ENCODE peak calls at places on chromosomes 1 and 21, in six cellular contexts. One of them, this sample, is unnamed.

GRCh38 chr1:213201380-213202155 is 150.5 kb downstream of the RPS6KC1 start:
- DNase-seq in GM23248: peak; percentile 29
- DNase-seq in fibroblast of lung: peak; percentile 92
- DNase-seq in neuronal stem cell: no peak
- DNase-seq in neural progenitor cell: no peak
- DNase-seq in Karpas-422: no peak
- DNase-seq in this sample: no peak

GRCh38 chr1:181002582-181003172 is 20.0 kb downstream of the STX6 start:
- DNase-seq in GM23248: no peak
- DNase-seq in fibroblast of lung: no peak
- DNase-seq in neuronal stem cell: no peak
- DNase-seq in neural progenitor cell: no peak
- DNase-seq in Karpas-422: no peak
- DNase-seq in this sample: no peak

GRCh38 chr1:79193211-79194079 is 186.9 kb upstream of the ADGRL4 start:
- DNase-seq in GM23248: peak; percentile 81
- DNase-seq in fibroblast of lung: peak; percentile 79
- DNase-seq in neuronal stem cell: peak; percentile 9
- DNase-seq in neural progenitor cell: peak; percentile 8
- DNase-seq in Karpas-422: no peak
- DNase-seq in this sample: peak; percentile 42

GRCh38 chr1:63861055-63861691 is 87.4 kb downstream of the ROR1 start:
- DNase-seq in GM23248: peak; percentile 10
- DNase-seq in fibroblast of lung: no peak
- DNase-seq in neuronal stem cell: no peak
- DNase-seq in neural progenitor cell: no peak
- DNase-seq in Karpas-422: no peak
- DNase-seq in this sample: no peak

GRCh38 chr1:16145030-16145987 is 10.6 kb downstream of the EPHA2 start:
- DNase-seq in GM23248: peak; percentile 98
- DNase-seq in fibroblast of lung: peak; percentile 84
- DNase-seq in neuronal stem cell: no peak
- DNase-seq in neural progenitor cell: peak; percentile 69
- DNase-seq in Karpas-422: no peak
- DNase-seq in this sample: peak; percentile 72

GRCh38 chr1:219416598-219417238 is 196.2 kb downstream of the ZC3H11B start:
- DNase-seq in GM23248: peak; percentile 60
- DNase-seq in fibroblast of lung: peak; percentile 64
- DNase-seq in neuronal stem cell: peak; percentile 27
- DNase-seq in neural progenitor cell: peak; percentile 58
- DNase-seq in Karpas-422: peak; percentile 83
- DNase-seq in this sample: peak; percentile 13

GRCh38 chr21:38806942-38807284 is 1.2 kb downstream of the ETS2 start:
- DNase-seq in GM23248: peak; percentile 76
- DNase-seq in fibroblast of lung: no peak
- DNase-seq in neuronal stem cell: no peak
- DNase-seq in neural progenitor cell: no peak
- DNase-seq in Karpas-422: no peak
- DNase-seq in this sample: no peak

GRCh38 chr1:215004121-215004837 is 78.3 kb upstream of the KCNK2 start:
- DNase-seq in GM23248: no peak
- DNase-seq in fibroblast of lung: peak; percentile 18
- DNase-seq in neuronal stem cell: no peak
- DNase-seq in neural progenitor cell: no peak
- DNase-seq in Karpas-422: no peak
- DNase-seq in this sample: no peak

GRCh38 chr21:45330075-45330781 is 42.5 kb upstream of the POFUT2 start:
- DNase-seq in GM23248: peak; percentile 88
- DNase-seq in fibroblast of lung: peak; percentile 87
- DNase-seq in neuronal stem cell: no peak
- DNase-seq in neural progenitor cell: no peak
- DNase-seq in Karpas-422: no peak
- DNase-seq in this sample: peak; percentile 58

GRCh38 chr21:38170705-38171682 is 85.8 kb upstream of the KCNJ15 start:
- DNase-seq in GM23248: peak; percentile 39
- DNase-seq in fibroblast of lung: peak; percentile 10
- DNase-seq in neuronal stem cell: no peak
- DNase-seq in neural progenitor cell: no peak
- DNase-seq in Karpas-422: no peak
- DNase-seq in this sample: no peak

GRCh38 chr1:13762642-13763041 is 62.7 kb downstream of the PRDM2 start:
- DNase-seq in GM23248: no peak
- DNase-seq in fibroblast of lung: no peak
- DNase-seq in neuronal stem cell: no peak
- DNase-seq in neural progenitor cell: peak; percentile 7
- DNase-seq in Karpas-422: no peak
- DNase-seq in this sample: no peak

GRCh38 chr1:2107586-2108212 is 57.5 kb downstream of the PRKCZ start:
- DNase-seq in GM23248: no peak
- DNase-seq in fibroblast of lung: no peak
- DNase-seq in neuronal stem cell: no peak
- DNase-seq in neural progenitor cell: no peak
- DNase-seq in Karpas-422: no peak
- DNase-seq in this sample: no peak

GRCh38 chr1:30923597-30923996 is 15.0 kb upstream of the SDC3 start:
- DNase-seq in GM23248: peak; percentile 27
- DNase-seq in fibroblast of lung: no peak
- DNase-seq in neuronal stem cell: no peak
- DNase-seq in neural progenitor cell: no peak
- DNase-seq in Karpas-422: no peak
- DNase-seq in this sample: no peak

GRCh38 chr1:213738658-213739057 is 249.1 kb upstream of the PROX1 start:
- DNase-seq in GM23248: no peak
- DNase-seq in fibroblast of lung: no peak
- DNase-seq in neuronal stem cell: no peak
- DNase-seq in neural progenitor cell: no peak
- DNase-seq in Karpas-422: no peak
- DNase-seq in this sample: no peak

GRCh38 chr1:24688621-24689195 is 45.6 kb downstream of the SRRM1 start:
- DNase-seq in GM23248: peak; percentile 87
- DNase-seq in fibroblast of lung: peak; percentile 68
- DNase-seq in neuronal stem cell: peak; percentile 70
- DNase-seq in neural progenitor cell: peak; percentile 83
- DNase-seq in Karpas-422: peak; percentile 87
- DNase-seq in this sample: peak; percentile 63

GRCh38 chr1:110118636-110119396 is 6.6 kb downstream of the UBL4B start:
- DNase-seq in GM23248: peak; percentile 77
- DNase-seq in fibroblast of lung: no peak
- DNase-seq in neuronal stem cell: no peak
- DNase-seq in neural progenitor cell: no peak
- DNase-seq in Karpas-422: no peak
- DNase-seq in this sample: no peak

GRCh38 chr1:204294371-204294770 is 65.4 kb downstream of the PLEKHA6 start:
- DNase-seq in GM23248: peak; percentile 94
- DNase-seq in fibroblast of lung: peak; percentile 96
- DNase-seq in neuronal stem cell: no peak
- DNase-seq in neural progenitor cell: no peak
- DNase-seq in Karpas-422: no peak
- DNase-seq in this sample: no peak

GRCh38 chr1:208557046-208557445 is 312.9 kb upstream of the PLXNA2 start:
- DNase-seq in GM23248: no peak
- DNase-seq in fibroblast of lung: no peak
- DNase-seq in neuronal stem cell: no peak
- DNase-seq in neural progenitor cell: no peak
- DNase-seq in Karpas-422: no peak
- DNase-seq in this sample: no peak

GRCh38 chr21:45102391-45102932 is 28.1 kb downstream of the ADARB1 start:
- DNase-seq in GM23248: peak; percentile 80
- DNase-seq in fibroblast of lung: peak; percentile 27
- DNase-seq in neuronal stem cell: no peak
- DNase-seq in neural progenitor cell: no peak
- DNase-seq in Karpas-422: peak; percentile 50
- DNase-seq in this sample: no peak

DNA sequence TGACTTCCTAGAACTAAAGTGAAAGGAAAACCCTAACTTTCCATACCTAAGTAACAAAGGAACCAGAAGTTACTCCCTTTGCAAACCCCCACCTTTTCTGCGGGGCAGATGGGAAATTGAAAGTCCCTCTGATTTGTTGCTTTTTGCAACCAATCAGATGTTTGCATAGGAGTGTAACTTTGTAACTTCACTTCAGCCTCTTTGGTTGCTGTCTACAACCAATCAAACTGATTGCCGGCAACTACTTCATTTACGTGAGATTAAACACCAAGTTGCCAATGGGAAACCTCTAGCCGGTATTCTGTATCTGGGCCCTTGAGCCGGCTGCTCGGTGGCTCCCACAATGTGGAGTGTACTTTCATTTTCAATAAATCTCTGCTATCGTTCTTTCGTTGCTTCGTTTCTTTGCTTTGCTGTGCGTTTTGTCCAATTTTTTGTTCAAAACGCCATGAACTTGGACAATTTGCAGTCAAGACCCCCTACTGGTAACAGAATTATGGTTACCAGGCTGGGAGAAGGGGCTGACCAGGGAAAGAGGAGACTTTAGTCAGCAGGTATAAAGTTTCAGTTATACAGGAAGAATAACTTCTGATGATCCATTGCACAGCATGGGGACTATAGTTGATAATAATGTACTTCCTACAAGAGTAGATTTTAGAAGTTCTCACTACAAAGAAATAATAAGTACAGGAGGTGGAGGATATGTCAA is 69.2 kb upstream of the RGS2 start:
- DNase-seq in GM23248: no peak
- DNase-seq in fibroblast of lung: no peak
- DNase-seq in neuronal stem cell: no peak
- DNase-seq in neural progenitor cell: no peak
- DNase-seq in Karpas-422: no peak
- DNase-seq in this sample: no peak
- H3K4me2 ChIP-seq in GM23248: no peak overlapping the region
- H3K4me2 ChIP-seq in fibroblast of lung: no peak overlapping the region
- H3K4me2 ChIP-seq in neuronal stem cell: no peak overlapping the region
- H3K4me2 ChIP-seq in neural progenitor cell: no peak overlapping the region
- H3K4me2 ChIP-seq in Karpas-422: no peak overlapping the region
- H3K4me2 ChIP-seq in this sample: no peak overlapping the region

DNA sequence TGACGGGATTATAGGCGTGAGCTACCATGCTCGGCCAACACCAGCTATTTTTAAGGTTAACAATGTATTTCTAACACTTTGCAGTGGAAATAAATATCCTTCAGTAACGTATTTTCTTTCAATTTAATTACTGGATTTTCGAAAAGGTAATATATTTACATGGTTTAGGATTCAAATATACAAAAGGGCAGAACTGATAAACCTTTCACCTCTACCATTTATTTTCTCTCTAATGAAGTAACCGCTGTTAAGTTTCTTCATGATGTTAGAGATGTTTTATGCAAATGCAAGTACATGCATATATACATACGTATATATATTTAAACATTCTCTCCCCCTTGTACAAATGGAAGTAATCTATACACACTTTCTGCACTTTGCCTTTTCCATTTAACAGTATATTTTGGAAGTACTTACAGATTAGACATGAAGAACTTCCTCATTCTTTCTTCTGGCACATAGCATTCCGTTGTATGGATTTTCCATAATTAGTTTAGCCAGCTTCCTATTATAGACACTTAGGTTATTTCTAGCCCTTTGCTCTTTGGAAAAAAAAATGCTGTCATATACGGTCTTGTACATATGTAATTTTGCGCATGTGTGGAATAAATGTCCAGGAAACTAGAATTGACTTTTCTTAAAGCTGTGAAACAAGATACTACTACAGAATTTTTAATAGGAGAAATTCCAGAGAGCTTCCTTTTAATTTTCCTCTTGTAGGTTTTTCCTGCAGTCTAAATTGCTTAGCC is 14.9 kb upstream of the HJV start:
- DNase-seq in GM23248: peak; percentile 81
- DNase-seq in fibroblast of lung: no peak
- DNase-seq in neuronal stem cell: peak; percentile 59
- DNase-seq in neural progenitor cell: no peak
- DNase-seq in Karpas-422: peak; percentile 70
- DNase-seq in this sample: no peak
- H3K4me3 ChIP-seq in GM23248: peak overlapping the region; percentile 90
- H3K4me3 ChIP-seq in fibroblast of lung: peak overlapping the region; percentile 77
- H3K4me3 ChIP-seq in neuronal stem cell: peak overlapping the region; percentile 67
- H3K4me3 ChIP-seq in neural progenitor cell: peak overlapping the region; percentile 84
- H3K4me3 ChIP-seq in Karpas-422: peak overlapping the region; percentile 82
- H3K4me3 ChIP-seq in this sample: peak overlapping the region; percentile 73

GRCh38 chr1:20080441-20081330 is 10.7 kb downstream of the PLA2G5 start:
- DNase-seq in GM23248: no peak
- DNase-seq in fibroblast of lung: no peak
- DNase-seq in neuronal stem cell: no peak
- DNase-seq in neural progenitor cell: no peak
- DNase-seq in Karpas-422: no peak
- DNase-seq in this sample: no peak
- H2AFZ ChIP-seq in GM23248: no peak overlapping the region
- H2AFZ ChIP-seq in fibroblast of lung: no peak overlapping the region
- H2AFZ ChIP-seq in neuronal stem cell: no peak overlapping the region
- H2AFZ ChIP-seq in neural progenitor cell: no peak overlapping the region
- H2AFZ ChIP-seq in Karpas-422: no peak overlapping the region
- H2AFZ ChIP-seq in this sample: no peak overlapping the region

DNA sequence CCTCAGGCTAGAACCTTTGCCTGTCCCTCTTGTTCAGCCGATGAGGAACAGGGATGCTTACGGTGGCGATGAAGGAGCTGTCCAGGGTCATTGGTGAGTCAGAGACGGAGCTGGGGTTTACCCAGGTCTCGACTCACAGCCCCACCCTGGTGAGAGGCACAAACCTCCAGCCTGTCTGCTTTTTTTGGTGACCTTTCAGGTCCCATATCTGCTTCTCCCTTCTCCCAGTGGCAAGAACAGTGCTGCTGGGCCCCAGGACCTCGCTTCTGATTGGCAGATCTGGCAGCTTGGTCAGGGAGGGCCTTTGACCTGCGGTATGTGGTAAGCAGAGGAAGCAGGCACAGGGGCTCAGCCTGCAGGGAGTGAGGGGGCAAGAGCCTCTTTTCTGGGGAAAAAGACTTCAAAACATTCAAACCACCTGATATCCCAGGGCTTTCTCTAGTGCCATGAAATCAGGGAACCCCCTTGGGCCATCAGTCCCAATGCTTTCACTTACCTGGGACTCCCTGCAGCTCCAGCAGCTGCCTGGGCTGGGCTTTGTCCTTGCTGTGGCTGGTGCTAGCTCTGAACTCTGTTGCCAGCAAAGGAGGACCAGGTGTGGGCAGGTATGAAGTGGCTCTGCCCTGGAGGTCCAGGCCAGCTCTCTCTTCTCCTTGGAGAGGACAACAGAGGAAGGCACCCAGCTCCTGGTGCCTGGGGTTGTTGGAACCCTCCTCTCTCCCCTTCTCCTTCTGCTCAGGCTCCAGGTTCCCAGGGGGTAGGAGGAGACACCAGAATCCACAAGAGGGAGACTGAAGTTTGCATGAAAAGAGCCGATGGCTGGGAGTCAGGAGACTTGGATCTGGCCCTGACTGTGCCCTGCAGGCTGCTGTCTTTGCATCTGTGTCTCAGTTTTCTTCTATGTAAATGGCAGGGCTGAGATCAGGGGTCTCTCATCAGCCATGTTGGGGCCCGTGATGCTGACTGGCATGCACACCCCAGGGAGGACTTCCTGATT is 41.4 kb downstream of the TRIM62 start:
- DNase-seq in GM23248: peak; percentile 51
- DNase-seq in fibroblast of lung: no peak
- DNase-seq in neuronal stem cell: no peak
- DNase-seq in neural progenitor cell: peak; percentile 38
- DNase-seq in Karpas-422: no peak
- DNase-seq in this sample: peak; percentile 60
- H3K4me2 ChIP-seq in GM23248: no peak overlapping the region
- H3K4me2 ChIP-seq in fibroblast of lung: no peak overlapping the region
- H3K4me2 ChIP-seq in neuronal stem cell: no peak overlapping the region
- H3K4me2 ChIP-seq in neural progenitor cell: no peak overlapping the region
- H3K4me2 ChIP-seq in Karpas-422: no peak overlapping the region
- H3K4me2 ChIP-seq in this sample: peak overlapping the region; percentile 6